ENCODE peak calls at places on chromosomes 16 and 17, in five cellular contexts. P, J, F, D and S are unnamed samples.

GRCh38 chr16:5649762-5650445 is 552.3 kb upstream of the EEF2KMT start:
- DNase-seq in P (no peak), J (no peak), F (no peak), D (no peak), S (no peak)

GRCh38 chr17:77476920-77477805 is 336.4 kb downstream of the SEC14L1 start:
- DNase-seq in P (no peak), J (peak), F (peak), D (peak), S (no peak)

GRCh38 chr16:49713770-49714169 is 142.1 kb downstream of the ZNF423 start:
- DNase-seq in P (no peak), J (no peak), F (no peak), D (peak), S (no peak)

GRCh38 chr16:58264961-58265479 is 29.8 kb downstream of the PRSS54 start:
- DNase-seq in P (peak), J (peak), F (peak), D (peak), S (no peak)

GRCh38 chr17:75456417-75457046 is at the start of gene TMEM94:
- DNase-seq in P (peak), J (peak), F (peak), D (peak), S (peak)

GRCh38 chr17:73998246-73999220 is 204.9 kb upstream of the RPL38 start:
- DNase-seq in P (peak), J (peak), F (peak), D (peak), S (peak)

GRCh38 chr16:85639529-85640253 is 26.6 kb downstream of the GSE1 start:
- DNase-seq in P (no peak), J (no peak), F (no peak), D (no peak), S (no peak)

GRCh38 chr17:2921443-2921842 is 125.2 kb downstream of the RAP1GAP2 start:
- DNase-seq in P (no peak), J (no peak), F (no peak), D (peak), S (no peak)

GRCh38 chr16:23608194-23608593 is 12.1 kb upstream of the NDUFAB1 start:
- DNase-seq in P (no peak), J (peak), F (peak), D (no peak), S (no peak)

GRCh38 chr16:64589836-64590235 is 532.0 kb downstream of the CDH11 start:
- DNase-seq in P (no peak), J (no peak), F (peak), D (no peak), S (no peak)

GRCh38 chr16:3095869-3096268 is 3.2 kb downstream of the ZSCAN10 start:
- DNase-seq in P (peak), J (no peak), F (peak), D (peak), S (peak)

GRCh38 chr16:27495191-27495590 is 54.5 kb downstream of the GTF3C1 start:
- DNase-seq in P (no peak), J (no peak), F (no peak), D (no peak), S (no peak)

GRCh38 chr16:52577130-52577706 is 30.3 kb upstream of the TOX3 start:
- DNase-seq in P (no peak), J (no peak), F (no peak), D (peak), S (no peak)

GRCh38 chr17:14664511-14664910 is 363.6 kb downstream of the HS3ST3B1 start:
- DNase-seq in P (no peak), J (no peak), F (no peak), D (peak), S (no peak)

GRCh38 chr16:30061195-30061554 is 4.4 kb upstream of the ALDOA start:
- DNase-seq in P (no peak), J (no peak), F (no peak), D (no peak), S (no peak)

GRCh38 chr17:2346475-2346874 is 9.2 kb downstream of the SGSM2 start:
- DNase-seq in P (no peak), J (no peak), F (no peak), D (no peak), S (no peak)

GRCh38 chr17:14203392-14203791 is 33.3 kb downstream of the CDRT15 start:
- DNase-seq in P (no peak), J (no peak), F (no peak), D (peak), S (peak)

GRCh38 chr16:75710344-75710743 is 9.1 kb upstream of the DUXB start:
- DNase-seq in P (no peak), J (no peak), F (no peak), D (peak), S (no peak)

GRCh38 chr17:64270885-64271284 is 7.8 kb upstream of the TEX2 start:
- DNase-seq in P (no peak), J (no peak), F (no peak), D (no peak), S (no peak)

GRCh38 chr16:57166951-57167350 is 18.9 kb downstream of the PSME3IP1 start:
- DNase-seq in P (no peak), J (no peak), F (no peak), D (no peak), S (no peak)

GRCh38 chr17:55688057-55688456 is 34.6 kb downstream of the TMEM100 start:
- DNase-seq in P (no peak), J (no peak), F (no peak), D (no peak), S (no peak)

GRCh38 chr17:26731005-26731921 is 562.7 kb upstream of the WSB1 start:
- DNase-seq in P (no peak), J (no peak), F (no peak), D (no peak), S (no peak)

GRCh38 chr17:64009571-64010402 is 10.6 kb downstream of the ICAM2 start:
- DNase-seq in P (no peak), J (no peak), F (no peak), D (no peak), S (no peak)

GRCh38 chr17:81081217-81081616 is 46.3 kb downstream of the BAIAP2 start:
- DNase-seq in P (no peak), J (no peak), F (no peak), D (no peak), S (no peak)

GRCh38 chr16:1787322-1788094 is 4.7 kb downstream of the NUBP2 start:
- DNase-seq in P (no peak), J (no peak), F (no peak), D (no peak), S (no peak)

GRCh38 chr16:75252946-75253911 is 1.8 kb upstream of the BCAR1 start:
- DNase-seq in P (no peak), J (no peak), F (no peak), D (peak), S (no peak)

GRCh38 chr17:62648954-62649294 is 21.5 kb downstream of the MRC2 start:
- DNase-seq in P (no peak), J (no peak), F (no peak), D (no peak), S (no peak)

GRCh38 chr16:64225696-64226095 is 896.2 kb downstream of the CDH11 start:
- DNase-seq in P (no peak), J (no peak), F (no peak), D (no peak), S (no peak)

GRCh38 chr17:27296427-27296979 is 2.6 kb downstream of the WSB1 start:
- DNase-seq in P (no peak), J (peak), F (peak), D (no peak), S (no peak)

GRCh38 chr17:17055286-17056166 is 13.3 kb downstream of the MPRIP start:
- DNase-seq in P (no peak), J (no peak), F (peak), D (no peak), S (no peak)

GRCh38 chr16:89363621-89364393 is 126.6 kb downstream of the ANKRD11 start:
- DNase-seq in P (no peak), J (peak), F (peak), D (peak), S (no peak)

GRCh38 chr16:57551057-57551456 is 8.6 kb downstream of the ADGRG5 start:
- DNase-seq in P (no peak), J (no peak), F (no peak), D (no peak), S (no peak)

GRCh38 chr17:45812102-45812501 is 28.0 kb downstream of the CRHR1 start:
- DNase-seq in P (no peak), J (no peak), F (peak), D (peak), S (no peak)

GRCh38 chr17:2050246-2050866 is 4.5 kb upstream of the HIC1 start:
- DNase-seq in P (peak), J (no peak), F (peak), D (peak), S (peak)

GRCh38 chr17:39653662-39654331 is 11.4 kb upstream of the TCAP start:
- DNase-seq in P (peak), J (peak), F (peak), D (peak), S (peak)